ENCODE peak calls at places on chromosomes 2 and 18, in nine cellular contexts. R is mammary epithelial cell; D is AG08395; Z is NCI-H1092 treated with DMSO at 0.1 percent for 48 hours; F is MCF 10A; P is activated CD8-positive, alpha-beta T cell treated with anti-CD3 and anti-CD28 coated beads, Interleukin-2, amount 10 ng/mL, durations not matched to agents 7 days and 5 days; T is AG10803; O is cardiac fibroblast; K is smooth muscle cell of the brain vasculature. S is an unnamed sample.

GRCh38 chr2:21920721-21921120 is 797.0 kb downstream of the TDRD15 start:
- DNase-seq in R (no peak), D (no peak), Z (no peak), F (no peak), P (no peak), T (no peak), O (no peak), K (no peak), S (no peak)

GRCh38 chr18:33873127-33873526 is 295.1 kb downstream of the ASXL3 start:
- DNase-seq in R (no peak), D (no peak), Z (no peak), F (no peak), P (no peak), T (no peak), O (no peak), K (no peak), S (no peak)

GRCh38 chr2:20583425-20583881 is 67.4 kb downstream of the HS1BP3 start:
- DNase-seq in R (no peak), D (no peak), Z (no peak), F (no peak), P (no peak), T (no peak), O (no peak), K (no peak), S (no peak)

GRCh38 chr2:9451231-9451630 is 23.1 kb upstream of the IAH1 start:
- DNase-seq in R (no peak), D (no peak), Z (no peak), F (no peak), P (no peak), T (no peak), O (no peak), K (no peak), S (no peak)

GRCh38 chr2:237278593-237278992 is 135.4 kb downstream of the COL6A3 start:
- DNase-seq in R (no peak), D (peak; percentile 83), Z (no peak), F (peak; percentile 45), P (no peak), T (peak; percentile 96), O (peak; percentile 83), K (no peak), S (no peak)

GRCh38 chr18:58201728-58202405 is 157.8 kb downstream of the NEDD4L start:
- DNase-seq in R (no peak), D (no peak), Z (peak; percentile 39), F (no peak), P (no peak), T (no peak), O (no peak), K (no peak), S (no peak)

GRCh38 chr2:162732946-162733698 is 105.4 kb downstream of the KCNH7 start:
- DNase-seq in R (peak; percentile 80), D (no peak), Z (peak; percentile 75), F (no peak), P (no peak), T (no peak), O (no peak), K (no peak), S (no peak)

GRCh38 chr2:4139711-4140110 is 436.3 kb downstream of the DCDC2C start:
- DNase-seq in R (no peak), D (no peak), Z (peak; percentile 54), F (no peak), P (no peak), T (no peak), O (no peak), K (no peak), S (no peak)

GRCh38 chr2:235496239-235496621 is 2.4 kb downstream of the AGAP1 start:
- DNase-seq in R (peak; percentile 23), D (no peak), Z (no peak), F (peak; percentile 13), P (no peak), T (peak; percentile 18), O (peak; percentile 43), K (no peak), S (no peak)

GRCh38 chr2:207167129-207167923 is 1.6 kb upstream of the KLF7 start:
- DNase-seq in R (peak; percentile 57), D (peak; percentile 16), Z (peak; percentile 74), F (peak; percentile 45), P (no peak), T (peak; percentile 86), O (peak; percentile 84), K (no peak), S (no peak)

GRCh38 chr18:45107425-45107824 is 426.7 kb downstream of the SETBP1 start:
- DNase-seq in R (peak; percentile 51), D (peak; percentile 68), Z (no peak), F (peak; percentile 33), P (no peak), T (peak; percentile 93), O (peak; percentile 81), K (no peak), S (no peak)

S was measured in DND-41.